ENCODE peak calls at places on chromosomes 11 and 22, in five cellular contexts. V is HepG2, X is H1, D is NT2/D1, M is GM12878. P is an unnamed sample.

GRCh38 chr11:112835556-112835955 is 125.7 kb upstream of the NCAM1 start:
- DNase-seq in V (no peak), X (no peak), D (no peak), M (no peak), P (no peak)

GRCh38 chr11:122108192-122108799 is 7.7 kb downstream of the BLID start:
- DNase-seq in V (peak; percentile 29), X (no peak), D (peak; percentile 40), M (no peak), P (peak; percentile 22)

GRCh38 chr22:27461470-27461869 is 340.1 kb downstream of the MN1 start:
- DNase-seq in V (no peak), X (peak; percentile 75), D (peak; percentile 89), M (no peak), P (no peak)

GRCh38 chr11:77072851-77073327 is 6.1 kb downstream of the CAPN5 start:
- DNase-seq in V (no peak), X (no peak), D (no peak), M (no peak), P (no peak)

GRCh38 chr11:65650547-65651338 is 12.0 kb downstream of the RELA start:
- DNase-seq in V (no peak), X (no peak), D (no peak), M (no peak), P (no peak)

GRCh38 chr11:79937935-79938334 is 497.1 kb upstream of the TENM4 start:
- DNase-seq in V (no peak), X (no peak), D (no peak), M (no peak), P (no peak)

GRCh38 chr11:101003468-101003867 is 126.1 kb downstream of the PGR start:
- DNase-seq in V (peak; percentile 9), X (no peak), D (no peak), M (no peak), P (peak; percentile 11)

GRCh38 chr22:40487663-40488249 is 117.4 kb downstream of the SGSM3 start:
- DNase-seq in V (peak; percentile 17), X (no peak), D (no peak), M (no peak), P (peak; percentile 58)

GRCh38 chr11:71486320-71486719 is 33.3 kb downstream of the NADSYN1 start:
- DNase-seq in V (no peak), X (no peak), D (no peak), M (no peak), P (no peak)

GRCh38 chr11:45655831-45656230 is 9.6 kb downstream of the CHST1 start:
- DNase-seq in V (no peak), X (no peak), D (no peak), M (no peak), P (no peak)

GRCh38 chr11:65613091-65613928 is 711 bp downstream of the MAP3K11 start:
- DNase-seq in V (no peak), X (no peak), D (no peak), M (no peak), P (no peak)

GRCh38 chr11:130817608-130817944 is 98.7 kb downstream of the SNX19 start:
- DNase-seq in V (no peak), X (no peak), D (no peak), M (no peak), P (no peak)

GRCh38 chr22:30226192-30226832 is 20.2 kb downstream of the LIF start:
- DNase-seq in V (peak; percentile 44), X (no peak), D (no peak), M (no peak), P (no peak)

GRCh38 chr11:11215058-11215815 is 137.8 kb downstream of the CSNK2A3 start:
- DNase-seq in V (no peak), X (no peak), D (no peak), M (no peak), P (no peak)

GRCh38 chr11:2768471-2769408 is 68.9 kb upstream of the KCNQ1OT1 start:
- DNase-seq in V (no peak), X (no peak), D (no peak), M (no peak), P (no peak)

GRCh38 chr11:75311858-75312288 is 39.6 kb downstream of the ARRB1 start:
- DNase-seq in V (no peak), X (no peak), D (no peak), M (no peak), P (peak; percentile 68)

GRCh38 chr11:704799-705645 is 1.0 kb upstream of the EPS8L2 start:
- DNase-seq in V (peak; percentile 93), X (no peak), D (no peak), M (no peak), P (no peak)

GRCh38 chr11:134224710-134225662 is 515 bp downstream of the VPS26B start:
- DNase-seq in V (peak; percentile 14), X (no peak), D (no peak), M (no peak), P (peak; percentile 47)

GRCh38 chr11:114310095-114310494 is 13.9 kb downstream of the NNMT start:
- DNase-seq in V (no peak), X (no peak), D (no peak), M (no peak), P (no peak)

GRCh38 chr22:50408311-50408710 is 65.2 kb downstream of the PPP6R2 start:
- DNase-seq in V (no peak), X (no peak), D (no peak), M (no peak), P (no peak)

GRCh38 chr11:18145025-18145424 is 12.7 kb downstream of the MRGPRX3 start:
- DNase-seq in V (peak; percentile 23), X (no peak), D (no peak), M (no peak), P (no peak)

GRCh38 chr22:47549741-47550340 is 787.4 kb downstream of the TBC1D22A start:
- DNase-seq in V (no peak), X (no peak), D (no peak), M (no peak), P (no peak)

GRCh38 chr22:44739024-44739423 is 13.4 kb upstream of the ARHGAP8 start:
- DNase-seq in V (no peak), X (no peak), D (no peak), M (no peak), P (no peak)

GRCh38 chr11:17739945-17740338 is 5.4 kb downstream of the KCNC1 start:
- DNase-seq in V (no peak), X (no peak), D (no peak), M (no peak), P (no peak)

GRCh38 chr11:122045181-122045586 is 70.8 kb downstream of the BLID start:
- DNase-seq in V (no peak), X (no peak), D (no peak), M (no peak), P (no peak)

GRCh38 chr11:115500547-115501503 is 3.4 kb downstream of the CADM1 start:
- DNase-seq in V (peak; percentile 94), X (no peak), D (no peak), M (no peak), P (no peak)

GRCh38 chr11:124041254-124041653 is at the start of gene OR10G7:
- DNase-seq in V (no peak), X (no peak), D (no peak), M (no peak), P (no peak)

GRCh38 chr11:76838422-76839068 is 22.2 kb upstream of the ACER3 start:
- DNase-seq in V (peak; percentile 45), X (peak; percentile 47), D (no peak), M (no peak), P (no peak)

GRCh38 chr11:38460901-38461300 is 1862.9 kb upstream of the RAG2 start:
- DNase-seq in V (no peak), X (no peak), D (no peak), M (no peak), P (peak; percentile 3)

GRCh38 chr22:49509016-49509415 is 318.7 kb downstream of the BRD1 start:
- DNase-seq in V (no peak), X (no peak), D (no peak), M (no peak), P (no peak)

GRCh38 chr11:45224766-45225165 is 61.4 kb downstream of the SYT13 start:
- DNase-seq in V (no peak), X (no peak), D (no peak), M (no peak), P (no peak)

GRCh38 chr11:84793318-84793717 is 833.8 kb downstream of the DLG2 start:
- DNase-seq in V (no peak), X (no peak), D (no peak), M (no peak), P (no peak)

GRCh38 chr11:25860677-25861445 is 471.1 kb upstream of the ANO3 start:
- DNase-seq in V (no peak), X (no peak), D (no peak), M (no peak), P (no peak)

GRCh38 chr22:37330200-37331033 is 48.1 kb downstream of the CYTH4 start:
- DNase-seq in V (peak; percentile 88), X (peak; percentile 69), D (peak; percentile 89), M (no peak), P (peak; percentile 86)
- TF ChIP-seq SUZ12 in V (no peak), X (no peak), D (no peak), M (no peak), P (no peak)

DNA sequence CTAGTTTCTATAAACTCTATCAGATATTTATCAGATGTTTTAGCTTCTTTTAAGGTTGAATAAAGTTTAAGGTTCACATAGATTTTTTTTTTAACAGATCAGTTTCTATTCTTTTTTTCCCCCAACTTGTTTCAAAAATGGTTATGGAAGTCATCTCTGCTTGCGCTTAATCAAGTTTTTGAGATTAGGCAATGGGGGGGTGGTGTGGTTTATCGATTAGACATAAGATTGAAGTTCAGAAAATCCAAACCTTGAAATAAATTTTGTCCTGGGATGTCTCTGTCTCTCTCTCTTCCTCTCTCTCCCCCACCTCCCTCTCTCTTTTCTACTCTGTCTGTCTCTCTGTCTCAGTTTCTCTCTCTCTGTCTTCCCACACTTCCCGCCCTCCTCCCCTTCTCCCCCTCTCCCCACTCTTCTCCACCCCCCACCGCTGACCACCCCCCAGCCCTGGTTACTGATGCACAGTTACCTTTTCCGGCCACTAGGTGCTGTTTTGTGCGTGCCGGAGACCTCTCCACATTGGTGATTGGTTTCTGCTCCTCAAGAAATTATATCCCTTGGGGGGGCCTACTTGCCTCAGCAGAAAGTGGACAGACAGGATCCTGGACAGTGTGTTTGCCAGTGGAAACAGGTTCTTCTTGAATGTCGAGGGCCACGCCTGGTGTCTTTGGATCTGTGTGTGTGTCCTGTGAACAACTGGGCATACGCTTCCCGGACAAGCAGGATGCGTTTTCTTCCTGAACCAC is 29.7 kb upstream of the ANO1 start:
- DNase-seq in V (no peak), X (no peak), D (no peak), M (no peak), P (peak; percentile 55)
- TF ChIP-seq SUZ12 in V (no peak), X (no peak), D (no peak), M (no peak), P (no peak)

GRCh38 chr11:96130061-96130460 is 206.2 kb upstream of the MTMR2 start:
- DNase-seq in V (no peak), X (no peak), D (no peak), M (no peak), P (no peak)
- TF ChIP-seq SUZ12 in V (no peak), X (no peak), D (no peak), M (no peak), P (no peak)

GRCh38 chr11:73205666-73206343 is 12.3 kb upstream of the P2RY2 start:
- DNase-seq in V (no peak), X (no peak), D (no peak), M (no peak), P (no peak)
- TF ChIP-seq SUZ12 in V (no peak), X (no peak), D (no peak), M (no peak), P (no peak)

DNA sequence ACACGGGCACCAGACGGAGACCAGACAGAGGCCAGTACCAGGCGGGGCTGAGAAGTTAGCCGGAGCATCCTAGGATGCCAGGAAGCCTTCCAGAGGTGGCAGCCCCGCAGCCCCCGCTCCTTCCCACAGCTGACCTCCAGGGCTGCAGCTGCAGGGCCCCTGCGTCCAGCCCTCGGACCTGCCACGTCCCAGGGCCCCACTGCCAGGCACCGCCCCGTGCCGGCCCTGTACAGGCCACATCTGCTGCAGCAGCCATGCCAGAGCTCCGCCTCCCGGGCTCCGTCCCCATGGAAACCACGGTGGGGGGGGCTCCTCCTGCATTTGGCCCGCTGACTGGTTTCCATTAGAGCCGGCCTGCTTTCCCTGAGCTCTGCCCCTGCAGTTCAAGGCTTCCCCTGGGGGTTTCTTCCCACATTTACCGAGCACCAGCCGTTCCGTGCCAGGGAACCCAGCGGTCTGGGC is 62.5 kb upstream of the PPARA start:
- DNase-seq in V (no peak), X (no peak), D (no peak), M (no peak), P (no peak)
- TF ChIP-seq SUZ12 in V (no peak), X (no peak), D (no peak), M (no peak), P (no peak)

P was measured in HEK293T.